ENCODE peak calls at places on chromosome 20, in eight cellular contexts. N, L, H, E, F, K, Q and O are unnamed samples.
A peak's percentile ranks its signal among the peaks of the same experiment; 100 is the strongest.

GRCh38 chr20:62104791-62105345 is 17.4 kb upstream of the LSM14B start:
- DNase-seq in N (no peak), L (no peak), H (no peak), E (peak; percentile 58), F (no peak), K (no peak), Q (peak; percentile 46), O (no peak)

GRCh38 chr20:37347891-37348642 is 2.1 kb downstream of the SRC start:
- DNase-seq in N (no peak), L (no peak), H (no peak), E (no peak), F (no peak), K (no peak), Q (no peak), O (no peak)

GRCh38 chr20:17859002-17859615 is 109.5 kb downstream of the SNX5 start:
- DNase-seq in N (no peak), L (no peak), H (no peak), E (no peak), F (no peak), K (no peak), Q (no peak), O (no peak)

GRCh38 chr20:49583669-49584417 is 15.9 kb upstream of the PTGIS start:
- DNase-seq in N (no peak), L (peak; percentile 68), H (no peak), E (peak; percentile 88), F (peak; percentile 97), K (peak; percentile 94), Q (peak; percentile 78), O (peak; percentile 87)

GRCh38 chr20:35616465-35617396 is 1.1 kb downstream of the SPAG4 start:
- DNase-seq in N (peak; percentile 46), L (peak; percentile 26), H (peak; percentile 96), E (peak; percentile 99), F (peak; percentile 93), K (peak; percentile 37), Q (peak; percentile 88), O (peak; percentile 39)

GRCh38 chr20:21258411-21258810 is 44.7 kb upstream of the XRN2 start:
- DNase-seq in N (no peak), L (no peak), H (no peak), E (no peak), F (no peak), K (no peak), Q (no peak), O (no peak)

GRCh38 chr20:11796041-11796440 is 121.7 kb upstream of the BTBD3 start:
- DNase-seq in N (no peak), L (no peak), H (peak; percentile 25), E (peak; percentile 38), F (no peak), K (no peak), Q (no peak), O (no peak)

GRCh38 chr20:54231006-54231405 is 23.1 kb downstream of the PFDN4 start:
- DNase-seq in N (no peak), L (no peak), H (no peak), E (no peak), F (peak; percentile 74), K (no peak), Q (no peak), O (no peak)

GRCh38 chr20:8853805-8854338 is 215.0 kb upstream of the PLCB4 start:
- DNase-seq in N (no peak), L (peak; percentile 56), H (peak; percentile 62), E (peak; percentile 84), F (peak; percentile 78), K (peak; percentile 72), Q (peak; percentile 63), O (peak; percentile 81)

GRCh38 chr20:1526896-1527295 is 30.6 kb downstream of the SIRPD start:
- DNase-seq in N (no peak), L (no peak), H (no peak), E (no peak), F (no peak), K (no peak), Q (no peak), O (no peak)